ENCODE peak calls at places on chromosomes 4 and X, in seven cellular contexts. B, N, R, U, G, Q and O are unnamed samples.

GRCh38 chr4:143362392-143363046 is 25.8 kb downstream of the GAB1 start:
- DNase-seq in B (no peak), N (no peak), R (no peak), U (no peak), G (no peak), Q (no peak), O (no peak)

GRCh38 chr4:140688711-140689598 is 67.2 kb downstream of the TBC1D9 start:
- DNase-seq in B (no peak), N (no peak), R (no peak), U (no peak), G (no peak), Q (no peak), O (no peak)

GRCh38 chrX:123975180-123975579 is 13.7 kb downstream of the STAG2 start:
- DNase-seq in B (no peak), N (no peak), R (no peak), U (no peak), G (no peak), Q (peak; percentile 56), O (no peak)

GRCh38 chr4:138897818-138898226 is 117.8 kb upstream of the NOCT start:
- DNase-seq in B (peak; percentile 70), N (no peak), R (no peak), U (no peak), G (no peak), Q (no peak), O (no peak)

GRCh38 chrX:49203536-49203935 is 3.5 kb upstream of the SYP start:
- DNase-seq in B (no peak), N (no peak), R (no peak), U (no peak), G (no peak), Q (no peak), O (no peak)

GRCh38 chr4:169184686-169185085 is 86.1 kb downstream of the SH3RF1 start:
- DNase-seq in B (no peak), N (no peak), R (no peak), U (no peak), G (no peak), Q (no peak), O (no peak)

GRCh38 chr4:113141901-113142346 is 92.5 kb downstream of the ANK2 start:
- DNase-seq in B (peak; percentile 75), N (no peak), R (no peak), U (no peak), G (no peak), Q (no peak), O (no peak)

GRCh38 chrX:110732274-110732673 is 63.3 kb downstream of the CHRDL1 start:
- DNase-seq in B (no peak), N (no peak), R (no peak), U (no peak), G (no peak), Q (no peak), O (no peak)

GRCh38 chrX:56248492-56248891 is 16.3 kb downstream of the KLF8 start:
- DNase-seq in B (no peak), N (no peak), R (peak; percentile 52), U (no peak), G (peak; percentile 12), Q (no peak), O (no peak)

GRCh38 chrX:85504381-85504780 is 124.9 kb upstream of the POF1B start:
- DNase-seq in B (no peak), N (no peak), R (no peak), U (no peak), G (no peak), Q (no peak), O (no peak)

GRCh38 chr4:109912706-109913621 is at the start of gene EGF:
- DNase-seq in B (no peak), N (no peak), R (no peak), U (no peak), G (no peak), Q (no peak), O (no peak)

GRCh38 chr4:154982187-154983047 is 201.3 kb downstream of the RBM46 start:
- DNase-seq in B (peak; percentile 0), N (peak; percentile 62), R (peak; percentile 67), U (no peak), G (peak; percentile 13), Q (peak; percentile 85), O (no peak)

GRCh38 chrX:34810911-34811310 is 131.7 kb upstream of the FAM47B start:
- DNase-seq in B (no peak), N (no peak), R (no peak), U (no peak), G (no peak), Q (no peak), O (no peak)

GRCh38 chrX:47483310-47484268 is 567 bp upstream of the ZNF41 start:
- DNase-seq in B (no peak), N (peak; percentile 60), R (no peak), U (peak; percentile 81), G (no peak), Q (peak; percentile 85), O (no peak)

GRCh38 chrX:124605518-124605917 is 259.2 kb downstream of the SH2D1A start:
- DNase-seq in B (no peak), N (no peak), R (no peak), U (no peak), G (no peak), Q (no peak), O (no peak)

GRCh38 chrX:25012433-25012735 is 3.4 kb downstream of the ARX start:
- DNase-seq in B (no peak), N (no peak), R (no peak), U (no peak), G (peak; percentile 22), Q (no peak), O (no peak)

GRCh38 chr4:183860726-183861125 is 44.4 kb upstream of the STOX2 start:
- DNase-seq in B (no peak), N (no peak), R (no peak), U (no peak), G (no peak), Q (no peak), O (no peak)

GRCh38 chrX:80550722-80551121 is 130.5 kb downstream of the TENT5D start:
- DNase-seq in B (no peak), N (no peak), R (no peak), U (no peak), G (no peak), Q (no peak), O (no peak)

GRCh38 chrX:70635227-70635626 is 190.6 kb downstream of the DLG3 start:
- DNase-seq in B (no peak), N (no peak), R (no peak), U (no peak), G (no peak), Q (no peak), O (no peak)

GRCh38 chrX:47179221-47179927 is 14.3 kb upstream of the UBA1 start:
- DNase-seq in B (no peak), N (no peak), R (peak; percentile 52), U (peak; percentile 65), G (no peak), Q (no peak), O (no peak)

GRCh38 chr4:183987529-183987946 is 82.4 kb downstream of the STOX2 start:
- DNase-seq in B (peak; percentile 0), N (peak; percentile 74), R (peak; percentile 62), U (no peak), G (no peak), Q (peak; percentile 90), O (peak; percentile 30)

GRCh38 chr4:17168571-17168970 is 270.1 kb upstream of the LDB2 start:
- DNase-seq in B (no peak), N (no peak), R (no peak), U (no peak), G (no peak), Q (no peak), O (no peak)

GRCh38 chr4:16034010-16034829 is 49.6 kb downstream of the PROM1 start:
- DNase-seq in B (no peak), N (no peak), R (no peak), U (no peak), G (no peak), Q (no peak), O (no peak)

GRCh38 chr4:128600996-128601857 is 208.3 kb upstream of the JADE1 start:
- DNase-seq in B (peak; percentile 55), N (peak; percentile 59), R (peak; percentile 71), U (no peak), G (no peak), Q (no peak), O (no peak)

GRCh38 chr4:94507708-94508107 is 56.0 kb downstream of the PDLIM5 start:
- DNase-seq in B (no peak), N (no peak), R (no peak), U (no peak), G (no peak), Q (no peak), O (peak; percentile 86)

GRCh38 chrX:150697641-150698040 is 4.4 kb downstream of the MTMR1 start:
- DNase-seq in B (no peak), N (no peak), R (no peak), U (no peak), G (no peak), Q (no peak), O (no peak)

GRCh38 chr4:100843897-100844296 is 326.1 kb upstream of the EMCN start:
- DNase-seq in B (no peak), N (no peak), R (no peak), U (no peak), G (no peak), Q (no peak), O (no peak)

GRCh38 chr4:43757147-43757546 is 691.5 kb downstream of the KCTD8 start:
- DNase-seq in B (no peak), N (no peak), R (no peak), U (no peak), G (no peak), Q (no peak), O (no peak)

GRCh38 chr4:86582453-86582852 is 11.7 kb upstream of the PTPN13 start:
- DNase-seq in B (no peak), N (no peak), R (no peak), U (no peak), G (no peak), Q (no peak), O (no peak)

GRCh38 chr4:77600521-77601451 is 4.8 kb upstream of the CXCL13 start:
- DNase-seq in B (peak; percentile 22), N (no peak), R (no peak), U (no peak), G (peak; percentile 10), Q (no peak), O (no peak)

GRCh38 chr4:155371432-155372043 is 5.2 kb downstream of the MAP9 start:
- DNase-seq in B (no peak), N (no peak), R (no peak), U (no peak), G (peak; percentile 1), Q (no peak), O (no peak)

GRCh38 chr4:14918336-14918735 is 83.9 kb upstream of the CPEB2 start:
- DNase-seq in B (no peak), N (no peak), R (no peak), U (no peak), G (no peak), Q (no peak), O (no peak)

GRCh38 chr4:181646864-181647263 is 596.3 kb upstream of the TENM3 start:
- DNase-seq in B (no peak), N (no peak), R (no peak), U (no peak), G (no peak), Q (no peak), O (no peak)

GRCh38 chr4:165112258-165113156 is at the start of gene TMEM192:
- DNase-seq in B (peak; percentile 72), N (peak; percentile 96), R (peak; percentile 95), U (peak; percentile 99), G (peak; percentile 88), Q (peak; percentile 99), O (peak; percentile 77)

GRCh38 chr4:117429061-117429460 is 343.7 kb upstream of the TRAM1L1 start:
- DNase-seq in B (no peak), N (no peak), R (no peak), U (peak; percentile 59), G (no peak), Q (no peak), O (no peak)